ENCODE peak calls at places on chromosome 16, in six cellular contexts. N is NCI-H2107; M is effector memory CD4-positive, alpha-beta T cell; Z is HEK293T; Q is ELR; V is sigmoid colon. A is an unnamed sample.
A peak's percentile ranks its signal among the peaks of the same experiment; 100 is the strongest.

GRCh38 chr16:3841729-3842508 is 38.6 kb downstream of the CREBBP start:
- DNase-seq in N (no peak), M (no peak), Z (no peak), Q (no peak), V (no peak), A (no peak)

GRCh38 chr16:65547799-65548446 is 426.1 kb upstream of the CDH11 start:
- DNase-seq in N (no peak), M (no peak), Z (no peak), Q (peak; percentile 64), V (no peak), A (no peak)

GRCh38 chr16:26365555-26365954 is 673.8 kb downstream of the HS3ST4 start:
- DNase-seq in N (no peak), M (no peak), Z (no peak), Q (no peak), V (no peak), A (no peak)

GRCh38 chr16:28567292-28567691 is 13.6 kb downstream of the SGF29 start:
- DNase-seq in N (no peak), M (no peak), Z (no peak), Q (no peak), V (no peak), A (no peak)

GRCh38 chr16:24845726-24846547 is at the start of gene SLC5A11:
- DNase-seq in N (no peak), M (no peak), Z (no peak), Q (no peak), V (no peak), A (no peak)

GRCh38 chr16:89170346-89171215 is 967 bp upstream of the CDH15 start:
- DNase-seq in N (peak; percentile 20), M (no peak), Z (no peak), Q (peak; percentile 14), V (no peak), A (no peak)

GRCh38 chr16:79217375-79218011 is 383.0 kb downstream of the MAF start:
- DNase-seq in N (no peak), M (peak; percentile 2), Z (no peak), Q (no peak), V (no peak), A (no peak)

GRCh38 chr16:50666658-50667496 is 14.2 kb downstream of the SNX20 start:
- DNase-seq in N (no peak), M (no peak), Z (no peak), Q (no peak), V (no peak), A (no peak)

GRCh38 chr16:2859686-2860265 is 1.8 kb upstream of the PRSS22 start:
- DNase-seq in N (no peak), M (no peak), Z (no peak), Q (no peak), V (no peak), A (no peak)

GRCh38 chr16:57689772-57690558 is 4.6 kb upstream of the DRC7 start:
- DNase-seq in N (no peak), M (no peak), Z (no peak), Q (no peak), V (peak; percentile 42), A (no peak)

GRCh38 chr16:71359431-71359830 is 908 bp downstream of the CALB2 start:
- DNase-seq in N (no peak), M (no peak), Z (no peak), Q (peak; percentile 46), V (no peak), A (no peak)

GRCh38 chr16:77971306-77972131 is 50.8 kb upstream of the CLEC3A start:
- DNase-seq in N (peak; percentile 85), M (peak; percentile 36), Z (peak; percentile 73), Q (peak; percentile 57), V (peak; percentile 83), A (peak; percentile 92)

GRCh38 chr16:4689091-4689671 is 4.2 kb upstream of the NUDT16L1 start:
- DNase-seq in N (no peak), M (no peak), Z (no peak), Q (no peak), V (no peak), A (no peak)

GRCh38 chr16:85170066-85171003 is 58.1 kb upstream of the CIBAR2 start:
- DNase-seq in N (no peak), M (no peak), Z (no peak), Q (peak; percentile 28), V (no peak), A (no peak)

GRCh38 chr16:56848955-56849689 is 15.9 kb upstream of the SLC12A3 start:
- DNase-seq in N (no peak), M (no peak), Z (no peak), Q (peak; percentile 93), V (no peak), A (no peak)

GRCh38 chr16:88886311-88886914 is 20.0 kb upstream of the PABPN1L start:
- DNase-seq in N (no peak), M (no peak), Z (no peak), Q (no peak), V (no peak), A (no peak)

GRCh38 chr16:11759163-11759834 is 16.6 kb upstream of the TXNDC11 start:
- DNase-seq in N (no peak), M (no peak), Z (no peak), Q (no peak), V (no peak), A (no peak)

GRCh38 chr16:8691728-8692127 is 17.3 kb downstream of the ABAT start:
- DNase-seq in N (no peak), M (no peak), Z (no peak), Q (no peak), V (no peak), A (no peak)

GRCh38 chr16:71360378-71360777 is 1.9 kb downstream of the CALB2 start:
- DNase-seq in N (no peak), M (no peak), Z (no peak), Q (peak; percentile 92), V (no peak), A (no peak)

GRCh38 chr16:57998992-57999365 is 1.5 kb downstream of the ZNF319 start:
- DNase-seq in N (no peak), M (no peak), Z (no peak), Q (no peak), V (no peak), A (no peak)

GRCh38 chr16:56353054-56353921 is 72.1 kb downstream of the AMFR start:
- DNase-seq in N (no peak), M (no peak), Z (no peak), Q (no peak), V (peak; percentile 55), A (peak; percentile 33)

GRCh38 chr16:28580726-28581315 is 16.0 kb downstream of the SULT1A2 start:
- DNase-seq in N (no peak), M (no peak), Z (no peak), Q (no peak), V (no peak), A (no peak)

GRCh38 chr16:69498926-69499325 is 66.8 kb upstream of the NFAT5 start:
- DNase-seq in N (no peak), M (no peak), Z (no peak), Q (no peak), V (no peak), A (no peak)

GRCh38 chr16:27230562-27230991 is 27.3 kb downstream of the KDM8 start:
- DNase-seq in N (peak; percentile 38), M (peak; percentile 61), Z (no peak), Q (no peak), V (no peak), A (no peak)

GRCh38 chr16:1953734-1954133 is 755 bp downstream of the RPL3L start:
- DNase-seq in N (no peak), M (no peak), Z (no peak), Q (no peak), V (no peak), A (no peak)